ENCODE peak calls at places on chromosomes 4 and X, in eight cellular contexts. H is T-helper 9 cell; G is sigmoid colon; R is effector memory CD8-positive, alpha-beta T cell; D is NCI-H510A; A is stimulated activated naive CD4-positive, alpha-beta T cell treated with Interleukin-2 at 50 U/mL for 16 hours; S is coronary artery; Z is stimulated activated CD8-positive, alpha-beta memory T cell treated with anti-CD3 and anti-CD28 coated beads, Interleukin-12 subunit alpha, Interleukin-12 subunit beta, amount 100 ng/mL, for 4 hours. M is an unnamed sample.

GRCh38 chr4:90071289-90072235 is 55.6 kb upstream of the CCSER1 start:
- DNase-seq in H (no peak), G (no peak), R (no peak), D (no peak), Z (no peak), A (no peak), S (no peak), M (peak)

GRCh38 chr4:76856183-76856969 is 41.6 kb downstream of the SOWAHB start:
- DNase-seq in Z (no peak), A (no peak), G (no peak), R (no peak), H (no peak), D (no peak), S (no peak), M (no peak)

GRCh38 chr4:39455486-39455885 is 3.2 kb downstream of the RPL9 start:
- DNase-seq in Z (no peak), A (no peak), R (no peak), H (no peak), G (no peak), D (no peak), S (no peak), M (no peak)

GRCh38 chr4:165375465-165375864 is 3.3 kb upstream of the CPE start:
- DNase-seq in H (no peak), D (no peak), Z (no peak), R (no peak), A (no peak), S (no peak), G (no peak), M (no peak)

GRCh38 chr4:185399466-185399865 is 2.8 kb downstream of the ANKRD37 start:
- DNase-seq in H (no peak), Z (no peak), D (no peak), A (no peak), S (no peak), G (no peak), R (no peak), M (no peak)

GRCh38 chr4:14111730-14112171 is 484.2 kb upstream of the BOD1L1 start:
- DNase-seq in R (no peak), S (no peak), D (no peak), A (no peak), H (no peak), G (no peak), Z (no peak), M (no peak)

GRCh38 chrX:80810365-80810978 is 795 bp upstream of the BRWD3 start:
- DNase-seq in A (no peak), G (no peak), S (no peak), R (no peak), D (no peak), H (no peak), Z (no peak), M (no peak)

GRCh38 chr4:186845137-186845842 is 121.6 kb upstream of the FAT1 start:
- DNase-seq in S (no peak), Z (no peak), A (no peak), H (no peak), D (no peak), R (no peak), G (peak), M (no peak)

GRCh38 chr4:105909699-105910340 is 14.5 kb downstream of the NPNT start:
- DNase-seq in R (no peak), G (no peak), S (no peak), Z (no peak), H (no peak), D (peak), A (no peak), M (no peak)

GRCh38 chrX:44480591-44480990 is 62.1 kb downstream of the FUNDC1 start:
- DNase-seq in S (no peak), H (no peak), Z (no peak), R (no peak), D (no peak), G (no peak), A (no peak), M (no peak)

GRCh38 chr4:102345795-102346100 is 466 bp upstream of the SLC39A8 start:
- DNase-seq in D (no peak), G (no peak), R (no peak), S (no peak), Z (no peak), A (no peak), H (no peak), M (no peak)

GRCh38 chr4:4225915-4226605 is 669 bp downstream of the OTOP1 start:
- DNase-seq in S (no peak), G (no peak), Z (no peak), H (no peak), D (no peak), R (no peak), A (no peak), M (no peak)

GRCh38 chr4:129254526-129254925 is 158.6 kb downstream of the C4orf33 start:
- DNase-seq in Z (no peak), R (no peak), S (no peak), H (no peak), A (no peak), G (no peak), D (no peak), M (no peak)

GRCh38 chr4:185196437-185196836 is 7.4 kb downstream of the CFAP97 start:
- DNase-seq in G (no peak), Z (no peak), A (no peak), D (no peak), R (no peak), S (no peak), H (no peak), M (no peak)

GRCh38 chr4:124173892-124174291 is 538.6 kb downstream of the ANKRD50 start:
- DNase-seq in D (no peak), H (no peak), S (no peak), A (no peak), Z (no peak), R (no peak), G (no peak), M (no peak)

GRCh38 chr4:24080871-24081270 is 191.0 kb upstream of the PPARGC1A start:
- DNase-seq in R (no peak), H (no peak), D (no peak), Z (no peak), G (no peak), A (no peak), S (no peak), M (no peak)

GRCh38 chr4:8157496-8157895 is 1.1 kb downstream of the ABLIM2 start:
- DNase-seq in S (peak), G (no peak), D (no peak), R (no peak), Z (no peak), H (no peak), A (no peak), M (no peak)

GRCh38 chrX:118495958-118496762 is 545 bp downstream of the DOCK11 start:
- DNase-seq in Z (peak), A (peak), D (peak), S (no peak), R (peak), G (peak), H (peak), M (peak)

GRCh38 chr4:6352031-6352763 is 82.5 kb downstream of the WFS1 start:
- DNase-seq in R (no peak), A (no peak), Z (no peak), D (no peak), S (no peak), H (no peak), G (no peak), M (no peak)

GRCh38 chrX:150694738-150695410 is 1.7 kb downstream of the MTMR1 start:
- DNase-seq in S (no peak), Z (no peak), H (no peak), A (peak), R (no peak), G (no peak), D (no peak), M (peak)

GRCh38 chr4:56743550-56743949 is 62.5 kb upstream of the HOPX start:
- DNase-seq in A (no peak), G (no peak), Z (no peak), R (no peak), D (peak), S (no peak), H (no peak), M (no peak)

GRCh38 chr4:47862297-47862696 is 24.4 kb upstream of the CORIN start:
- DNase-seq in H (no peak), R (no peak), A (no peak), G (no peak), D (no peak), S (no peak), Z (no peak), M (no peak)

GRCh38 chrX:139196890-139197289 is 333.6 kb upstream of the F9 start:
- DNase-seq in R (no peak), G (no peak), S (no peak), Z (no peak), A (no peak), H (no peak), D (no peak), M (no peak)

GRCh38 chrX:840556-840955 is 210.0 kb downstream of the SHOX start:
- DNase-seq in H (no peak), R (no peak), Z (no peak), A (no peak), S (no peak), G (no peak), D (no peak), M (no peak)

GRCh38 chr4:101782546-101782945 is 8.0 kb upstream of the BANK1 start:
- DNase-seq in A (no peak), H (no peak), G (no peak), R (no peak), D (no peak), Z (no peak), S (no peak), M (no peak)

GRCh38 chr4:107050525-107051135 is 14.5 kb upstream of the DKK2 start:
- DNase-seq in R (no peak), Z (no peak), S (no peak), A (no peak), H (no peak), D (no peak), G (no peak), M (no peak)

GRCh38 chr4:33037464-33037863 is 2317.3 kb downstream of the PCDH7 start:
- DNase-seq in H (no peak), D (no peak), S (no peak), R (no peak), Z (no peak), A (no peak), G (no peak), M (no peak)

M was measured in naive B cell.